ENCODE peak calls at places on chromosomes 16 and 17, in five cellular contexts. U is A549, E is OCI-LY7, J is keratinocyte, W is fibroblast of lung. T is an unnamed sample.

GRCh38 chr17:57130708-57131461 is 45.8 kb downstream of the AKAP1 start:
- DNase-seq in J (peak; percentile 30), E (peak; percentile 86), U (peak; percentile 82), W (peak; percentile 79), T (peak; percentile 66)

GRCh38 chr16:27550582-27550920 is 607 bp downstream of the KATNIP start:
- DNase-seq in W (no peak), J (no peak), E (no peak), U (peak; percentile 7), T (no peak)

GRCh38 chr16:86929149-86929871 is 351.0 kb downstream of the FOXL1 start:
- DNase-seq in U (no peak), E (no peak), J (no peak), W (peak; percentile 68), T (no peak)

GRCh38 chr16:3490911-3491629 is 4.2 kb downstream of the C16orf90 start:
- DNase-seq in U (no peak), W (no peak), E (peak; percentile 37), J (no peak), T (no peak)

GRCh38 chr17:63279498-63280230 is 166.4 kb downstream of the CYB561 start:
- DNase-seq in J (no peak), E (no peak), W (peak; percentile 74), U (no peak), T (no peak)

GRCh38 chr17:3030096-3030495 is 33.3 kb downstream of the OR1D5 start:
- DNase-seq in E (no peak), J (no peak), U (no peak), W (peak; percentile 89), T (no peak)

GRCh38 chr16:22874394-22874793 is 60.4 kb downstream of the HS3ST2 start:
- DNase-seq in U (no peak), J (no peak), W (no peak), E (no peak), T (no peak)

GRCh38 chr17:41665566-41666335 is 22.9 kb upstream of the EIF1 start:
- DNase-seq in E (peak; percentile 90), W (peak; percentile 74), U (peak; percentile 89), J (no peak), T (peak; percentile 75)

GRCh38 chr16:28310796-28311195 is 18.5 kb downstream of the SBK1 start:
- DNase-seq in W (no peak), U (no peak), E (no peak), J (no peak), T (no peak)

GRCh38 chr16:85653226-85653917 is 35.4 kb downstream of the GINS2 start:
- DNase-seq in W (peak; percentile 40), U (no peak), J (no peak), E (no peak), T (no peak)

GRCh38 chr16:68420366-68420765 is 27.9 kb downstream of the SMPD3 start:
- DNase-seq in J (no peak), E (no peak), U (no peak), W (no peak), T (no peak)
- H3K27ac ChIP-seq in J (no peak overlapping the region), E (no peak overlapping the region), U (no peak overlapping the region), W (no peak overlapping the region), T (no peak overlapping the region)

GRCh38 chr17:27351741-27352140 is 57.8 kb downstream of the WSB1 start:
- DNase-seq in U (no peak), J (no peak), E (no peak), W (peak; percentile 22), T (no peak)

GRCh38 chr17:27346228-27346899 is 52.5 kb downstream of the WSB1 start:
- DNase-seq in W (no peak), J (no peak), U (no peak), E (no peak), T (no peak)

GRCh38 chr17:27349540-27350021 is 55.7 kb downstream of the WSB1 start:
- DNase-seq in E (no peak), J (peak; percentile 38), U (no peak), W (no peak), T (no peak)

GRCh38 chr17:27345141-27345904 is 51.4 kb downstream of the WSB1 start:
- DNase-seq in W (peak; percentile 56), J (peak; percentile 36), U (no peak), E (no peak), T (no peak)

GRCh38 chr17:27348196-27348595 is 54.3 kb downstream of the WSB1 start:
- DNase-seq in W (no peak), E (no peak), U (no peak), J (no peak), T (no peak)
- H3K4me2 ChIP-seq in W (no peak overlapping the region), E (peak overlapping the region; percentile 70), U (peak overlapping the region; percentile 80), J (peak overlapping the region; percentile 55), T (no peak overlapping the region)

DNA sequence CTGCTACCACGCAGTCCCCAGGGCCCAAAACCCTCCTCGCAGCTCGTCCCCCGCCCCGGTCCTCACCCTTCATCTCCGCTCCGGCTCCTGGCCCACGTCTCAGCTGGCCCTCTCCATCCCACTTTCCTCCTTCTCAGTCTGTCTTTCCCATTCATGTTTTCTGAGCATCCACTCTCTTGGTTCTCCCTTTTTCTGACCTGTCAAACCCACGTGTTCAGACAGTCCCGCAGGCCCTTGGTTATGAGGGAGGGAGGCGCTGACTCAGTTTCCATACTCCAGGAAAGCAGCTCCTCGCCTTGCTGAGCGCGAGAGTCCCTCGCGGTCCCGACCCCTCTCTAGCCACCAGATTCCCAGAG is 392 bp upstream of the HID1 start:
- DNase-seq in U (no peak), E (no peak), J (no peak), W (no peak), T (no peak)
- H3K27ac ChIP-seq in U (peak overlapping the region; percentile 84), E (no peak overlapping the region), J (no peak overlapping the region), W (no peak overlapping the region), T (no peak overlapping the region)

GRCh38 chr17:77544347-77544746 is 403.6 kb downstream of the SEC14L1 start:
- DNase-seq in W (no peak), J (no peak), U (no peak), E (no peak), T (no peak)

GRCh38 chr17:77548967-77549366 is 408.2 kb downstream of the SEC14L1 start:
- DNase-seq in J (no peak), W (no peak), U (no peak), E (peak; percentile 22), T (no peak)

GRCh38 chr17:77542551-77543490 is 402.1 kb downstream of the SEC14L1 start:
- DNase-seq in U (peak; percentile 88), W (peak; percentile 86), E (peak; percentile 83), J (no peak), T (peak; percentile 54)

GRCh38 chr17:77543779-77544178 is 403.0 kb downstream of the SEC14L1 start:
- DNase-seq in U (no peak), E (no peak), J (no peak), W (no peak), T (no peak)

GRCh38 chr17:77546772-77547201 is 406.0 kb downstream of the SEC14L1 start:
- DNase-seq in W (no peak), U (no peak), E (no peak), J (no peak), T (no peak)
- H3K4me2 ChIP-seq in W (no peak overlapping the region), U (no peak overlapping the region), E (no peak overlapping the region), J (no peak overlapping the region), T (no peak overlapping the region)

GRCh38 chr17:82194765-82195164 is 17.9 kb downstream of the CCDC57 start:
- DNase-seq in U (no peak), J (no peak), E (no peak), W (no peak), T (no peak)
- H3K27ac ChIP-seq in U (no peak overlapping the region), J (no peak overlapping the region), E (no peak overlapping the region), W (no peak overlapping the region), T (no peak overlapping the region)

GRCh38 chr17:6657633-6658287 is 6.2 kb downstream of the C17orf100 start:
- DNase-seq in U (no peak), E (peak; percentile 21), J (no peak), W (no peak), T (no peak)

GRCh38 chr17:6660765-6661463 is 9.4 kb downstream of the C17orf100 start:
- DNase-seq in J (no peak), U (no peak), W (no peak), E (peak; percentile 78), T (no peak)

GRCh38 chr17:6654816-6655731 is 3.5 kb downstream of the C17orf100 start:
- DNase-seq in E (no peak), J (no peak), W (no peak), U (no peak), T (no peak)

GRCh38 chr17:6661464-6661848 is 9.9 kb downstream of the C17orf100 start:
- DNase-seq in W (no peak), U (no peak), E (no peak), J (no peak), T (no peak)

GRCh38 chr17:6660101-6660500 is 8.5 kb downstream of the C17orf100 start:
- DNase-seq in J (no peak), U (no peak), W (no peak), E (no peak), T (no peak)
- H3K4me2 ChIP-seq in J (no peak overlapping the region), U (no peak overlapping the region), W (no peak overlapping the region), E (peak overlapping the region; percentile 93), T (no peak overlapping the region)

GRCh38 chr17:82365586-82366295 is 5.8 kb upstream of the UTS2R start:
- DNase-seq in U (no peak), E (no peak), J (no peak), W (no peak), T (no peak)

GRCh38 chr17:82369211-82369610 is 2.4 kb upstream of the UTS2R start:
- DNase-seq in J (no peak), W (no peak), U (no peak), E (no peak), T (no peak)

GRCh38 chr17:82367724-82368524 is 3.6 kb upstream of the UTS2R start:
- DNase-seq in J (no peak), E (peak; percentile 96), U (peak; percentile 81), W (no peak), T (no peak)

GRCh38 chr17:82370471-82371332 is 863 bp upstream of the UTS2R start:
- DNase-seq in U (no peak), W (peak; percentile 17), J (no peak), E (peak; percentile 87), T (no peak)

GRCh38 chr17:82366749-82367148 is 4.8 kb upstream of the UTS2R start:
- DNase-seq in W (no peak), U (no peak), E (no peak), J (no peak), T (no peak)
- H3K27ac ChIP-seq in W (no peak overlapping the region), U (no peak overlapping the region), E (peak overlapping the region; percentile 1), J (no peak overlapping the region), T (no peak overlapping the region)

DNA sequence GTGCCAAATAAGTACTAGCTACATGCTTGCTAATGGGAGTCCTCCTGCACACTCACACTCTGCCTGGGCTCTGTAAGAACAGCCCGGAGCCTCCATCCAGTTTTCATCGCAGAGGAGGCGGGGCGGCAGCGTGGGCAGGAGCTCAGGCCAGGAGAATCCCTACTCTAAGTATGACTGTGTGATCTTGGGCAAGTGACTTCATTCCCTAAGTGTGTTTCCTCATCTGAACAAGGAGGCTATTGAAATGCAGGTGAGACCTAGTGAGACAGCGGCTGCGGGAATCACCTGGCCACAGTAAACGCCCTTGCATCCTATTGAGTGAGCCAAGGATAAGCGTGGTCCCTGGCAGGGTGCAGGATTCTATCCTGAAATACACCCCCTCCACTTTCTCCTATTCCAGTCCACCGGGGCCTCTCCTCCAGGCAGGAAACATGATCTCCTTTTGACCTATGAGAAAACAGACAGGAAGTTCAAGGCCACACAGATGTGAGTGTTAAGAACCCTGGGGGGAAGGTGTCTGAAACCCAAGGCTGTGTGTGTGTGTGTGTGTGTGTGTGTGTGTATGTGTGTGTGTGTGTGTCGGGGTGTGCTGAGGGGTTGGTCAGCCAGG is 5.2 kb upstream of the RAI1 start:
- DNase-seq in W (no peak), J (peak; percentile 83), E (peak; percentile 86), U (peak; percentile 49), T (peak; percentile 73)
- H3K4me2 ChIP-seq in W (no peak overlapping the region), J (peak overlapping the region; percentile 69), E (peak overlapping the region; percentile 57), U (no peak overlapping the region), T (peak overlapping the region; percentile 64)

GRCh38 chr17:19389386-19389785 is 2.4 kb upstream of the MFAP4 start:
- DNase-seq in E (no peak), U (no peak), J (no peak), W (no peak), T (no peak)
- H3K27ac ChIP-seq in E (no peak overlapping the region), U (no peak overlapping the region), J (no peak overlapping the region), W (no peak overlapping the region), T (no peak overlapping the region)

T was measured in PC-9.